ENCODE peak calls at places on chromosomes 12 and 14, in five cellular contexts. One of them, this sample, is unnamed.

GRCh38 chr14:68167019-68167716 is 347.6 kb downstream of the RAD51B start:
- DNase-seq in HAP-1: no peak
- DNase-seq in fibroblast of gingiva: no peak
- DNase-seq in non-pigmented ciliary epithelial cell: no peak
- DNase-seq in AG08395: no peak
- DNase-seq in this sample: no peak

GRCh38 chr14:97185186-97185585 is 388.0 kb downstream of the VRK1 start:
- DNase-seq in fibroblast of gingiva: no peak
- DNase-seq in AG08395: peak
- DNase-seq in HAP-1: no peak
- DNase-seq in non-pigmented ciliary epithelial cell: no peak
- DNase-seq in this sample: no peak

GRCh38 chr12:58248599-58248998 is 307.2 kb downstream of the ATP23 start:
- DNase-seq in non-pigmented ciliary epithelial cell: no peak
- DNase-seq in HAP-1: no peak
- DNase-seq in AG08395: no peak
- DNase-seq in fibroblast of gingiva: no peak
- DNase-seq in this sample: no peak

GRCh38 chr12:85725991-85726390 is 110.2 kb downstream of the RASSF9 start:
- DNase-seq in HAP-1: no peak
- DNase-seq in fibroblast of gingiva: peak
- DNase-seq in non-pigmented ciliary epithelial cell: no peak
- DNase-seq in AG08395: peak
- DNase-seq in this sample: no peak

GRCh38 chr12:91347686-91348085 is 165.1 kb upstream of the DCN start:
- DNase-seq in HAP-1: no peak
- DNase-seq in fibroblast of gingiva: peak
- DNase-seq in non-pigmented ciliary epithelial cell: no peak
- DNase-seq in AG08395: peak
- DNase-seq in this sample: no peak

GRCh38 chr14:70934502-70935134 is 27.4 kb downstream of the PCNX1 start:
- DNase-seq in AG08395: peak
- DNase-seq in fibroblast of gingiva: peak
- DNase-seq in non-pigmented ciliary epithelial cell: no peak
- DNase-seq in HAP-1: no peak
- DNase-seq in this sample: peak

GRCh38 chr12:8581098-8581784 is 31.4 kb downstream of the AICDA start:
- DNase-seq in non-pigmented ciliary epithelial cell: no peak
- DNase-seq in HAP-1: no peak
- DNase-seq in AG08395: no peak
- DNase-seq in fibroblast of gingiva: no peak
- DNase-seq in this sample: no peak

GRCh38 chr14:99075061-99075460 is 196.9 kb downstream of the BCL11B start:
- DNase-seq in AG08395: no peak
- DNase-seq in HAP-1: no peak
- DNase-seq in fibroblast of gingiva: no peak
- DNase-seq in non-pigmented ciliary epithelial cell: no peak
- DNase-seq in this sample: no peak

GRCh38 chr14:80387563-80387981 is 176.3 kb upstream of the DIO2 start:
- DNase-seq in HAP-1: no peak
- DNase-seq in non-pigmented ciliary epithelial cell: no peak
- DNase-seq in AG08395: no peak
- DNase-seq in fibroblast of gingiva: peak
- DNase-seq in this sample: no peak

GRCh38 chr14:44895716-44896115 is 66.0 kb downstream of the KLHL28 start:
- DNase-seq in fibroblast of gingiva: peak
- DNase-seq in non-pigmented ciliary epithelial cell: peak
- DNase-seq in HAP-1: no peak
- DNase-seq in AG08395: peak
- DNase-seq in this sample: peak

GRCh38 chr14:85853996-85854526 is 324.1 kb downstream of the FLRT2 start:
- DNase-seq in AG08395: peak
- DNase-seq in HAP-1: no peak
- DNase-seq in fibroblast of gingiva: peak
- DNase-seq in non-pigmented ciliary epithelial cell: no peak
- DNase-seq in this sample: peak

GRCh38 chr14:85531594-85532391 is 1.8 kb downstream of the FLRT2 start:
- DNase-seq in fibroblast of gingiva: peak
- DNase-seq in HAP-1: peak
- DNase-seq in AG08395: peak
- DNase-seq in non-pigmented ciliary epithelial cell: no peak
- DNase-seq in this sample: no peak

GRCh38 chr14:104218361-104219180 is 80.2 kb downstream of the KIF26A start:
- DNase-seq in fibroblast of gingiva: no peak
- DNase-seq in non-pigmented ciliary epithelial cell: no peak
- DNase-seq in AG08395: no peak
- DNase-seq in HAP-1: no peak
- DNase-seq in this sample: no peak

GRCh38 chr12:58087428-58088117 is 146.2 kb downstream of the ATP23 start:
- DNase-seq in non-pigmented ciliary epithelial cell: no peak
- DNase-seq in fibroblast of gingiva: no peak
- DNase-seq in HAP-1: no peak
- DNase-seq in AG08395: no peak
- DNase-seq in this sample: no peak

GRCh38 chr12:49283541-49284429 is 11.2 kb upstream of the PRPH start:
- DNase-seq in AG08395: no peak
- DNase-seq in fibroblast of gingiva: no peak
- DNase-seq in non-pigmented ciliary epithelial cell: no peak
- DNase-seq in HAP-1: no peak
- DNase-seq in this sample: no peak

GRCh38 chr12:54162741-54163140 is 26.0 kb downstream of the SMUG1 start:
- DNase-seq in AG08395: no peak
- DNase-seq in non-pigmented ciliary epithelial cell: no peak
- DNase-seq in HAP-1: no peak
- DNase-seq in fibroblast of gingiva: no peak
- DNase-seq in this sample: no peak

GRCh38 chr12:109797905-109798669 is 35.1 kb downstream of the TRPV4 start:
- DNase-seq in HAP-1: peak
- DNase-seq in non-pigmented ciliary epithelial cell: no peak
- DNase-seq in AG08395: no peak
- DNase-seq in fibroblast of gingiva: no peak
- DNase-seq in this sample: no peak

GRCh38 chr12:100539209-100539608 is 34.3 kb upstream of the GAS2L3 start:
- DNase-seq in non-pigmented ciliary epithelial cell: no peak
- DNase-seq in fibroblast of gingiva: no peak
- DNase-seq in AG08395: peak
- DNase-seq in HAP-1: peak
- DNase-seq in this sample: no peak

GRCh38 chr12:119589087-119589486 is 4.5 kb upstream of the TMEM233 start:
- DNase-seq in HAP-1: no peak
- DNase-seq in non-pigmented ciliary epithelial cell: no peak
- DNase-seq in fibroblast of gingiva: peak
- DNase-seq in AG08395: no peak
- DNase-seq in this sample: no peak

GRCh38 chr14:23089498-23090253 is 5.3 kb downstream of the ACIN1 start:
- DNase-seq in non-pigmented ciliary epithelial cell: no peak
- DNase-seq in AG08395: no peak
- DNase-seq in HAP-1: no peak
- DNase-seq in fibroblast of gingiva: no peak
- DNase-seq in this sample: no peak

GRCh38 chr14:59631237-59631636 is 54.6 kb upstream of the CCDC175 start:
- DNase-seq in AG08395: no peak
- DNase-seq in non-pigmented ciliary epithelial cell: no peak
- DNase-seq in HAP-1: no peak
- DNase-seq in fibroblast of gingiva: no peak
- DNase-seq in this sample: no peak

GRCh38 chr14:77037886-77038511 is 9.5 kb upstream of the IRF2BPL start:
- DNase-seq in AG08395: peak
- DNase-seq in fibroblast of gingiva: no peak
- DNase-seq in non-pigmented ciliary epithelial cell: no peak
- DNase-seq in HAP-1: no peak
- DNase-seq in this sample: no peak

GRCh38 chr12:40446385-40446784 is 221.6 kb downstream of the LRRK2 start:
- DNase-seq in HAP-1: no peak
- DNase-seq in AG08395: peak
- DNase-seq in fibroblast of gingiva: no peak
- DNase-seq in non-pigmented ciliary epithelial cell: no peak
- DNase-seq in this sample: peak

GRCh38 chr14:24430682-24431568 is 1.2 kb downstream of the KHNYN start:
- DNase-seq in AG08395: peak
- DNase-seq in non-pigmented ciliary epithelial cell: peak
- DNase-seq in HAP-1: peak
- DNase-seq in fibroblast of gingiva: peak
- DNase-seq in this sample: no peak

GRCh38 chr14:89661392-89661791 is 244.4 kb upstream of the FOXN3 start:
- DNase-seq in HAP-1: no peak
- DNase-seq in non-pigmented ciliary epithelial cell: no peak
- DNase-seq in fibroblast of gingiva: no peak
- DNase-seq in AG08395: no peak
- DNase-seq in this sample: no peak

GRCh38 chr14:103607822-103608221 is 21.2 kb upstream of the KLC1 start:
- DNase-seq in non-pigmented ciliary epithelial cell: no peak
- DNase-seq in AG08395: no peak
- DNase-seq in HAP-1: no peak
- DNase-seq in fibroblast of gingiva: no peak
- DNase-seq in this sample: no peak